ENCODE peak calls at places on chromosomes 12 and 14, in nine cellular contexts. L is HFF-Myc, Y is fibroblast of lung, F is NB4, Z is fibroblast of mammary gland, V is tibial artery, N is colonic mucosa, R is spleen, M is bronchial epithelial cell. E is an unnamed sample.

GRCh38 chr14:61514006-61514830 is 181.1 kb upstream of the HIF1A start:
- DNase-seq in Y (peak), M (peak), L (no peak), F (no peak), V (no peak), Z (peak), N (no peak), R (no peak), E (no peak)

GRCh38 chr14:20873370-20874177 is 17.6 kb upstream of the RNASE3 start:
- DNase-seq in F (peak), Y (peak), Z (peak), V (peak), L (peak), R (peak), M (peak), N (peak), E (peak)

GRCh38 chr14:22887990-22888378 is 5.0 kb downstream of the REM2 start:
- DNase-seq in V (no peak), R (peak), N (no peak), M (no peak), L (no peak), Z (no peak), F (no peak), Y (no peak), E (no peak)

GRCh38 chr12:96981053-96981452 is 74.0 kb downstream of the NEDD1 start:
- DNase-seq in M (peak), F (peak), Z (peak), V (no peak), R (no peak), N (no peak), L (peak), Y (peak), E (peak)

GRCh38 chr14:73718742-73719251 is 4.6 kb upstream of the PNMA1 start:
- DNase-seq in N (no peak), F (no peak), R (peak), Y (no peak), M (no peak), Z (no peak), L (no peak), V (no peak), E (no peak)

GRCh38 chr14:59677771-59678211 is 101.2 kb upstream of the CCDC175 start:
- DNase-seq in R (no peak), N (no peak), L (no peak), F (no peak), V (peak), Z (no peak), Y (peak), M (no peak), E (no peak)

GRCh38 chr12:5428332-5429221 is 3.3 kb upstream of the NTF3 start:
- DNase-seq in N (no peak), V (no peak), M (no peak), L (no peak), R (no peak), Y (peak), F (peak), Z (peak), E (peak)

GRCh38 chr14:76951149-76951548 is 77.4 kb downstream of the IRF2BPL start:
- DNase-seq in F (no peak), N (no peak), R (no peak), V (no peak), Z (no peak), Y (peak), L (no peak), M (no peak), E (peak)

GRCh38 chr12:46367351-46368029 is 5.1 kb downstream of the SLC38A2 start:
- DNase-seq in R (no peak), Z (no peak), Y (no peak), F (no peak), N (no peak), L (no peak), M (peak), V (no peak), E (no peak)

GRCh38 chr14:100975668-100976067 is 72.1 kb upstream of the RTL1 start:
- DNase-seq in F (no peak), R (no peak), L (no peak), N (no peak), V (no peak), M (peak), Z (peak), Y (peak), E (no peak)

GRCh38 chr14:80100681-80101080 is 110.6 kb downstream of the DIO2 start:
- DNase-seq in F (no peak), L (no peak), Y (no peak), N (no peak), Z (no peak), V (no peak), R (no peak), M (no peak), E (no peak)

DNA sequence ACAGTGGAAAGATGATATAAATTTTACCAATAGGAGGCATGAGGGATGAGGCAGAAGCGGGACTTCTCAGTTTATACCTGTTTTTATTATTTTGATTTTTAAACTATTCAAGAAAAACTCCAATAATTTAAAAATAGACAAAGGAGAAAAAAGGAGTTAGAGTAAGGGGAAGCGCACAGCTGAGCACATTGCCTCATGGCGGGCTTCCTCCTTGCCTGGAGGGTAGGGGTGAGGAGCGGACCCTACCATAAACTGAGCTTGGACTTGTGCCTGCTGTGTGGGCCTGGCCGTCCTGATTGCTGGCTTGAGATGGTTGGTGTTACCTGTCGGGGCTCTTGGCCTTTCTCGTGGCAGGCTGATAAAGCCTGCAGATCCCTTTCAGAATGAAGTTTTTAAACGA is 15.1 kb upstream of the HIP1R start:
- DNase-seq in L (no peak), Z (no peak), F (no peak), V (no peak), R (no peak), M (no peak), Y (no peak), N (no peak), E (no peak)
- TF ChIP-seq CTCF in L (no peak), Z (no peak), F (no peak), V (no peak), R (no peak), M (no peak), Y (no peak), N (no peak), E (no peak)

DNA sequence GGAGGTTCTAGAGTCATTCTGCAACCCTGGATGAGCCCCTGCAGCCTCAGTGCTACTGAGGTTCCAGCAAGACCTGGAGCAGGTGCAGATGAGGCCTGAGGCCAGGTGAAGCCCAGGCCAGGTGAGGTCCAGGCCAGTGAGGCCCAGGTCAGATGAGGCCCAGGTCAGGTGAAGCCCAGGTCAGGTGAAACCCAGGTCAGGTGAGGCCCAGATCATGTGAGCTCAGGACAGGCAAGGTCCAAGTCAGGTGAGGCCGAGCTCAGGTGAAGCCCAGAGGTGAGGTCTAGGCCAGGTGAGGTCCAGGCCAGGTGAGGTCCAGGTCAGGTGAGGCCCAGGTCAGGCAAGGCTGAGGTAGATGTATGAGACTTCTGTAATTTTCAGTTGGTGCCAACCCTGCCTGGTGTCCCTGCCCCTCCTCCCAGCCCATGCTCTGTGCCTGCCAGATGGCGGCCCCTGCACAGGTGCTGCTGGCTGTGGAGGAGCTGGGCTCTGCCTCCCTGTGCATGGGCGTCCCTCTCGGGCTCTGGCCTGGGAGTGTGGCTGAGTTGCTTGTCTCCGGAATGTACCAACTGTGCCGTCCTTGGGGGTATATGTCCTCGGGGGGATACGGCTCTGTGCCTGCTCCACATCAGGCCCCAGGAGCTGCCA is 388.5 kb downstream of the TMEM121 start:
- DNase-seq in R (peak), M (no peak), F (no peak), Z (no peak), L (no peak), V (peak), N (no peak), Y (no peak), E (no peak)
- H3K4me3 ChIP-seq in R (no peak), M (no peak), F (no peak), Z (no peak), L (no peak), V (no peak), N (no peak), Y (no peak), E (no peak)

GRCh38 chr12:30882706-30883105 is 43.8 kb upstream of the TSPAN11 start:
- DNase-seq in F (peak), V (no peak), R (no peak), L (peak), N (no peak), Y (no peak), Z (peak), M (no peak), E (no peak)
- TF ChIP-seq CTCF in F (no peak), V (no peak), R (peak), L (peak), N (no peak), Y (no peak), Z (peak), M (no peak), E (no peak)

DNA sequence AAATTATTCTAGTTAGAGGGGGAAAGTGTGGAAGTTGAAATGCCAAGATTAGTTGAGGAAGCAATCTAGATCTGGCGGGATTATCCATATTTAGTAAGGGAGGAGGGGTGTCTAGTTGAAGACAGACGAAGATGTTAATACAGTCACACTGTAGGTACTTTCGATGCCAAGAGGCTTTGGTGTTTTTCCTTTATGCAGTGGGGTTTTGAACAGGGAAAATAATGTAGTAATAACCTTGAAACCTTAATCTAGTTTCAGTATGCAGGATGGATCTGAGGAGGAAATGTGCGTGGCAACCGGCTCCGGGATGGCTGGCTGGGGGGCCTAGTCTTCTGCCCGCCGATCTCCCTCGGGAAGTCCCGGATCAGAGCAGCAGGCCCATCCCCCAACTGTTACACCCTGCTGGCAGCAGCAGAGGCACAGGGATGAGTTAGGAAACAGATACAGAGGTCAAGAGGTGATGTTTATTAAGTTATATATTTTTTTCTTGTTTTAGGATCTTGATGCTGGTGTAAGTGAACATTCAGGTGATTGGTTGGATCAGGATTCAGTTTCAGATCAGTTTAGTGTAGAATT is 27.4 kb downstream of the MDM2 start:
- DNase-seq in N (no peak), F (no peak), V (no peak), M (no peak), R (no peak), Y (no peak), L (no peak), Z (no peak), E (no peak)
- H3K4me3 ChIP-seq in N (no peak), F (no peak), V (no peak), M (no peak), R (no peak), Y (no peak), L (no peak), Z (no peak), E (no peak)

GRCh38 chr12:108525681-108526080 is 10.6 kb downstream of the FICD start:
- DNase-seq in Y (peak), N (no peak), V (no peak), R (no peak), Z (peak), M (peak), F (no peak), L (no peak), E (no peak)

GRCh38 chr12:108532061-108532848 is 17.2 kb downstream of the FICD start:
- DNase-seq in F (no peak), Z (no peak), R (no peak), M (no peak), V (no peak), Y (no peak), N (no peak), L (peak), E (no peak)

GRCh38 chr12:108530141-108530540 is 15.1 kb downstream of the FICD start:
- DNase-seq in N (no peak), M (no peak), F (no peak), Z (peak), R (no peak), L (no peak), Y (no peak), V (no peak), E (no peak)

GRCh38 chr12:108523365-108523764 is 8.3 kb downstream of the FICD start:
- DNase-seq in R (no peak), L (no peak), V (no peak), Z (no peak), Y (no peak), F (no peak), N (no peak), M (no peak), E (no peak)

DNA sequence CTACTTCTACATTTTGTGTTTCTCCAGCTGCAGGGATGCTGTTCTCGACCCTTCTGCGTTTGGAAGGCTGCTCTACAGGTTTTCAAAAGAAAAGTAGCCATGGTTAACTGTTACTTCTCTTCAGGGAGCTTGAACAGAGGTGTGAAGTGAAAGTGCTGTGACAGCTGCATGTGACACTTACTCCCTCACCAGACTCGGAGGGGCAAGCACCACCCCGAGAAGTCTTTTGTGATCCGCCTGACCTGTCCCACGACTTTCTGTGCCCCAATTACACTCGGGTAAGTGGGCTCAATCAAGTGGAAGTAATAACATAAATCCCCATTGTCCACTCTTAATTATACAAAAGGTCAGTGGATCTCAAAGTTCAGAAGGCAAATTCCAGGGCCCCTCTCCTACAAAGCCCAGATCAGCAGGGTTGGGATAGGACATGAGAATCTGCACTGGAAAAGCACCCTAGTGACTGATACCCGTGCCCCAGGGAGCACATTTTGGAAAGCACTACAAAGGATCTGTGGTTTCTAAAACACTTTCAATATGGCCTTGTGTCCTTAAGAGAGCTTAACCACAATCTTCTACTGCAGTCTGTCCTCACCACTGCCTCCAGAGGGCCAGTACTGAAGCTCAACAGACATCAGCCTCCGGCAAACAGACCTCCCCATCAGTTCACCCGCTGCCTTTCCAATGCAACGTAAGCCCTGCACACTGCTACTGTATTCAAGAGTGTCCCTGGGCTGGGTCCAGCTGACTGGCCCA is 11.6 kb downstream of the FICD start:
- DNase-seq in F (peak), Z (peak), Y (peak), L (no peak), N (no peak), V (no peak), M (no peak), R (no peak), E (no peak)
- TF ChIP-seq CTCF in F (no peak), Z (peak), Y (peak), L (no peak), N (no peak), V (no peak), M (no peak), R (no peak), E (no peak)

GRCh38 chr12:33187409-33187808 is 252.2 kb downstream of the SYT10 start:
- DNase-seq in F (no peak), Z (no peak), L (no peak), N (no peak), Y (no peak), R (no peak), V (no peak), M (peak), E (no peak)

DNA sequence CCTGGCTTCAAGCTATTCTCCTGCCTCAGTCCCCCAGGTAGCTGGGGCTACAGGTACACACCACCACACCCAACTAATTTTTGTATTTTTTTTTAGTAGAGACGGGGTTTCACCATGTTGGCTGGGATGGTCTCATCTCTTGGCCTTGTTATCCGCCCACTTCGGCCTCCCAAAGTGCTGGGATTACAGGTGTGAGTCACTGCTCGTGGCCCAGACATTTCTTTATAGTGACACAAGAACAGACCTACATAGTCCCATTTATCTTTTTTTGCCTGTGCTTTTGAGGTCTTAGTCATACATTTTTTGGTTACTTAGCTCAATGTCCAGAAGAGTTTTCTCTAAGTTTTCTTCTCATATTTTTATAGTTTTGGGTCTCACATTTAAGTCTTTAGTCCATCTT is 247.4 kb downstream of the SYT10 start:
- DNase-seq in Y (no peak), R (no peak), Z (no peak), L (no peak), F (no peak), M (no peak), V (no peak), N (no peak), E (no peak)
- H3K4me3 ChIP-seq in Y (no peak), R (no peak), Z (no peak), L (no peak), F (no peak), M (no peak), V (no peak), N (no peak), E (no peak)

DNA sequence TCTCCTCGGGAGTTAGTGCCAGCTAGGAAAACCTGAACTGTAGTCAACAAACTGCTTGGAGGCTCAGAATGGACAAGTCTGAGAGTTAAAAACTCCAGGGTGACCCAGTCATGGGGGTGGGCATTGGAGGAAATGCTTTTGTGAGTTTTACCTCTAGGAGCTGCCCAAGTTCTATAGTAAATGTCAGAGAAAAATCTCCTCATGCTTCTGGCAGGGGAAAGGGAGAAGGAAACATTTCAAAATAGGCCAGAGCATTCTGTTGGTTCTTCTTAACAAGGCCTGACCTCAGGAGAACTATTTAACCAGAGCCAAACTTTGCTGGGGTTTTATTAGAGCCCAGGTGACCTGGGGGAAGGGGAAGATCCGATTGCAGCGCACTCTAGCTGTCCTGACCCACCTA is 12.3 kb downstream of the NINJ2 start:
- DNase-seq in L (no peak), F (peak), Y (no peak), N (no peak), V (no peak), M (no peak), R (peak), Z (no peak), E (no peak)
- TF ChIP-seq CTCF in L (no peak), F (peak), Y (no peak), N (no peak), V (no peak), M (no peak), R (no peak), Z (no peak), E (no peak)

E was measured in hepatocyte.